ENCODE peak calls at places on chromosomes 16 and 17, in five cellular contexts. D is esophagus squamous epithelium, V is uterus, S is Peyer's patch, T is adrenal gland. J is an unnamed sample.
A peak's percentile ranks its signal among the peaks of the same experiment; 100 is the strongest.

GRCh38 chr16:58931436-58931835 is 197.3 kb upstream of the GOT2 start:
- DNase-seq in D (no peak), S (no peak), T (no peak), V (no peak), J (no peak)

GRCh38 chr17:42276359-42276608 is at the start of gene STAT5B:
- DNase-seq in S (peak; percentile 61), T (peak; percentile 60), V (peak; percentile 54), D (no peak), J (no peak)

GRCh38 chr17:73231363-73231762 is 30.3 kb downstream of the CPSF4L start:
- DNase-seq in T (no peak), V (no peak), S (no peak), D (no peak), J (no peak)

GRCh38 chr16:8374586-8374985 is 215.7 kb downstream of the TMEM114 start:
- DNase-seq in D (no peak), T (no peak), S (no peak), V (no peak), J (no peak)

GRCh38 chr16:81841709-81842108 is 62.6 kb downstream of the PLCG2 start:
- DNase-seq in D (no peak), S (peak; percentile 58), T (no peak), V (no peak), J (no peak)

GRCh38 chr16:75477680-75478473 is 13.4 kb upstream of the TMEM170A start:
- DNase-seq in V (no peak), S (no peak), T (no peak), D (no peak), J (no peak)

GRCh38 chr17:7440113-7440822 is 956 bp downstream of the FGF11 start:
- DNase-seq in T (peak; percentile 93), S (peak; percentile 38), D (no peak), V (peak; percentile 67), J (peak; percentile 91)

GRCh38 chr17:75683467-75684041 is 16.4 kb downstream of the SAP30BP start:
- DNase-seq in S (no peak), T (no peak), D (no peak), V (no peak), J (no peak)

GRCh38 chr17:40633871-40634270 is 13.7 kb downstream of the SMARCE1 start:
- DNase-seq in V (no peak), T (no peak), S (no peak), D (no peak), J (no peak)

GRCh38 chr16:8964462-8964861 is 756 bp upstream of the USP7 start:
- DNase-seq in D (no peak), V (no peak), T (no peak), S (no peak), J (no peak)

GRCh38 chr17:63039899-63040602 is 74.0 kb downstream of the TANC2 start:
- DNase-seq in S (no peak), T (no peak), D (no peak), V (no peak), J (no peak)

GRCh38 chr16:4293822-4294457 is 21.1 kb upstream of the TFAP4 start:
- DNase-seq in D (no peak), V (peak; percentile 57), T (peak; percentile 84), S (no peak), J (no peak)

GRCh38 chr17:69067274-69068047 is 6.7 kb upstream of the ABCA9 start:
- DNase-seq in T (no peak), V (no peak), S (no peak), D (no peak), J (no peak)

GRCh38 chr17:32803544-32803943 is 73.4 kb downstream of the MYO1D start:
- DNase-seq in D (no peak), S (no peak), T (no peak), V (no peak), J (no peak)

GRCh38 chr17:5413682-5414081 is 5.8 kb downstream of the NUP88 start:
- DNase-seq in S (no peak), T (no peak), V (no peak), D (no peak), J (no peak)

GRCh38 chr16:57736419-57737281 is 1.1 kb downstream of the KATNB1 start:
- DNase-seq in V (no peak), T (peak; percentile 62), S (peak; percentile 55), D (no peak), J (no peak)

GRCh38 chr17:8807070-8807550 is 7.9 kb upstream of the MFSD6L start:
- DNase-seq in S (peak; percentile 52), V (no peak), D (no peak), T (no peak), J (peak; percentile 26)

GRCh38 chr17:57916925-57917858 is 38.0 kb downstream of the CUEDC1 start:
- DNase-seq in S (no peak), T (no peak), V (no peak), D (no peak), J (no peak)

GRCh38 chr17:63096426-63096825 is 130.4 kb downstream of the TANC2 start:
- DNase-seq in S (no peak), T (no peak), D (no peak), V (no peak), J (no peak)

GRCh38 chr17:22506231-22506630 is 813.9 kb downstream of the KCNJ18 start:
- DNase-seq in V (no peak), S (no peak), T (no peak), D (no peak), J (no peak)

GRCh38 chr16:69478685-69479084 is 54.3 kb downstream of the CYB5B start:
- DNase-seq in V (no peak), T (no peak), S (no peak), D (no peak), J (no peak)

GRCh38 chr17:32261937-32262510 is 3.6 kb upstream of the RHBDL3 start:
- DNase-seq in V (no peak), D (no peak), T (no peak), S (no peak), J (no peak)

GRCh38 chr17:77042688-77043330 is 98.0 kb upstream of the SEC14L1 start:
- DNase-seq in T (no peak), V (no peak), D (no peak), S (no peak), J (no peak)

GRCh38 chr16:58499615-58500328 is at the start of gene NDRG4:
- DNase-seq in T (peak; percentile 79), D (no peak), V (no peak), S (peak; percentile 31), J (peak; percentile 84)

GRCh38 chr16:27642753-27643152 is 92.8 kb downstream of the KATNIP start:
- DNase-seq in T (no peak), D (no peak), S (no peak), V (no peak), J (no peak)

GRCh38 chr16:513950-514349 is 13.6 kb upstream of the CAPN15 start:
- DNase-seq in T (no peak), S (no peak), D (no peak), V (no peak), J (no peak)

GRCh38 chr16:78220571-78220970 is 121.1 kb downstream of the WWOX start:
- DNase-seq in V (no peak), S (no peak), D (no peak), T (no peak), J (no peak)

GRCh38 chr17:31917065-31917529 is 15.6 kb upstream of the UTP6 start:
- DNase-seq in S (no peak), V (no peak), D (no peak), T (no peak), J (no peak)

GRCh38 chr17:76265624-76266243 is 586 bp downstream of the UBALD2 start:
- DNase-seq in T (peak; percentile 68), S (peak; percentile 55), D (no peak), V (no peak), J (peak; percentile 43)

GRCh38 chr16:58197314-58198012 is 443 bp downstream of the CSNK2A2 start:
- DNase-seq in V (no peak), T (no peak), D (no peak), S (no peak), J (no peak)

GRCh38 chr17:14488958-14489550 is 188.2 kb downstream of the HS3ST3B1 start:
- DNase-seq in T (no peak), S (no peak), V (no peak), D (no peak), J (no peak)

GRCh38 chr16:83744521-83744981 is 63.2 kb upstream of the HSBP1 start:
- DNase-seq in S (peak; percentile 33), T (peak; percentile 33), V (no peak), D (no peak), J (peak; percentile 63)

GRCh38 chr16:75000481-75001081 is 1.8 kb downstream of the ZNRF1 start:
- DNase-seq in V (no peak), D (no peak), S (no peak), T (no peak), J (peak; percentile 85)

GRCh38 chr17:10192963-10193362 is 5.4 kb downstream of the GAS7 start:
- DNase-seq in T (peak; percentile 63), S (no peak), D (no peak), V (peak; percentile 43), J (no peak)
- H3K4me3 ChIP-seq in T (no peak overlapping the region), S (no peak overlapping the region), D (no peak overlapping the region), V (no peak overlapping the region), J (no peak overlapping the region)

GRCh38 chr17:21164226-21165019 is 37.7 kb downstream of the DHRS7B start:
- DNase-seq in D (no peak), T (no peak), V (no peak), S (no peak), J (no peak)
- TF ChIP-seq POLR2A in D (no peak), T (no peak), V (no peak), S (no peak), J (no peak)

GRCh38 chr17:55463600-55463999 is 42.0 kb upstream of the MMD start:
- DNase-seq in T (no peak), D (no peak), S (no peak), V (no peak), J (no peak)
- H3K4me3 ChIP-seq in T (no peak overlapping the region), D (no peak overlapping the region), S (no peak overlapping the region), V (no peak overlapping the region), J (no peak overlapping the region)

GRCh38 chr16:30652005-30652296 is 1.2 kb downstream of the PRR14 start:
- DNase-seq in T (no peak), V (no peak), D (no peak), S (no peak), J (no peak)

GRCh38 chr16:30652718-30653117 is 2.0 kb downstream of the PRR14 start:
- DNase-seq in T (no peak), S (no peak), D (no peak), V (no peak), J (no peak)

GRCh38 chr16:30649725-30650368 is 913 bp upstream of the PRR14 start:
- DNase-seq in D (no peak), V (no peak), S (no peak), T (peak; percentile 43), J (peak; percentile 91)

GRCh38 chr16:30651124-30652004 is 604 bp downstream of the PRR14 start:
- DNase-seq in V (peak; percentile 60), T (peak; percentile 73), S (peak; percentile 57), D (no peak), J (peak; percentile 53)

DNA sequence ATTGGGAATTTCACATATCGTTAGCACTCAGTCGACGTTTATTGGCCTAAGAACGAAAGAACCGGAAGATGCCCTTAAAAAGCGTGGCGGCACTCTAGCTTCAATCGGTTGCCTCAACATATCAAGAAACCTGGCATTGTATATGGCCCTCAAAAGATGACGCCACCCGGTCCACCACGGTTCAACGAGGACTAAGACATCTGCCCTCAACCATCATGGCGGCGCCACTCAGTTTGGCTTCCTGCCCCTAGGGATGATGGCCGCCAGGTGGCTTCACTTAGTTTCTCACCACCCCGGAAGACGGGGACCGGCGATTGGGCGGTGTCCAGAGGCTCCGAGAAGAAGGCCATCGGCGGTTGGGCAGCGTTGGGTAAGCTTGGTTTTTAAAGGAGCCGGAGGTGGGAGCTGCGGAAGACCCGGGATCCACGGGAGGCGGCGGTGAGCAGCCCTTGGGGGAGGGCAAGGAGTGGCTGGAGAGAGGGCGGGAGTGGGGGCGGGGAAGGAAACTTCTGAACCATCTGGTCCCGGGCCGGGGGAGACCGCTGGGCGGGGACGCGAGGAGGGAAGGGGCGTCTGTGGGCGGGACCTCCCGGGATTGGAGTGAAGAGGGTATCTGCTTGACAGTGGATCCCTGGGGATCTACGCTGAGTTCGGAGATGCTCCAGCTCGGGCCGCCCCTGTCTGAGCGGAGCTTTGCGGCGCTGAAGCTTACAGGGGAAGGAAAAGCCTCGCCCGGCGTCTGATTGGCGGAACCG is at the start of gene PRR14:
- DNase-seq in V (peak; percentile 100), D (peak; percentile 95), S (peak; percentile 99), T (peak; percentile 100), J (peak; percentile 100)
- TF ChIP-seq POLR2A in V (peak; percentile 54), D (no peak), S (peak; percentile 65), T (peak; percentile 71), J (no peak)

J was measured in lower leg skin.